ENCODE peak calls at places on chromosomes 2 and 18, in eight cellular contexts. Z is H54; X is stimulated activated CD8-positive, alpha-beta memory T cell treated with anti-CD3 and anti-CD28 coated beads, Interleukin-15, amount 100 ng/mL, for 4 hours; T is Calu3; M is activated effector memory CD4-positive, alpha-beta T cell treated with anti-CD3 and anti-CD28 coated beads, Interleukin-2, amount 50 U/mL, for 16 hours; N is NCI-H524 treated with DMSO at 0.1 percent for 48 hours; U is COR-L47; G is NCI-H774. H is an unnamed sample.

GRCh38 chr2:124983595-124983994 is 958.5 kb downstream of the CNTNAP5 start:
- DNase-seq in X (no peak), Z (peak), M (no peak), U (no peak), G (no peak), T (no peak), N (no peak), H (no peak)

GRCh38 chr2:239762742-239763269 is 262.3 kb downstream of the NDUFA10 start:
- DNase-seq in N (no peak), M (peak), G (no peak), X (no peak), U (no peak), T (no peak), Z (no peak), H (peak)

GRCh38 chr2:223109341-223109740 is 57.4 kb downstream of the KCNE4 start:
- DNase-seq in N (no peak), M (no peak), Z (no peak), X (no peak), T (no peak), U (no peak), G (no peak), H (no peak)

GRCh38 chr18:29184654-29185053 is 1007.7 kb upstream of the CDH2 start:
- DNase-seq in Z (no peak), T (no peak), G (no peak), U (no peak), X (no peak), N (no peak), M (no peak), H (no peak)

GRCh38 chr2:195312662-195313061 is 344.4 kb upstream of the SLC39A10 start:
- DNase-seq in T (no peak), U (no peak), X (no peak), G (no peak), Z (no peak), M (no peak), N (peak), H (no peak)

GRCh38 chr2:238906936-238907716 is 59.2 kb downstream of the TWIST2 start:
- DNase-seq in Z (no peak), N (no peak), M (peak), X (no peak), G (no peak), T (no peak), U (no peak), H (no peak)

GRCh38 chr2:132617989-132618388 is 52.0 kb downstream of the LYPD1 start:
- DNase-seq in T (no peak), X (no peak), N (no peak), M (no peak), U (no peak), Z (no peak), G (no peak), H (no peak)

GRCh38 chr2:24492283-24493272 is 1.5 kb downstream of the NCOA1 start:
- DNase-seq in G (no peak), Z (no peak), X (no peak), M (no peak), N (no peak), U (no peak), T (no peak), H (no peak)

GRCh38 chr2:11777886-11778415 is 31.5 kb downstream of the LPIN1 start:
- DNase-seq in X (no peak), T (no peak), G (no peak), M (peak), N (no peak), U (no peak), Z (no peak), H (no peak)

GRCh38 chr2:42296226-42296625 is 64.8 kb downstream of the COX7A2L start:
- DNase-seq in T (no peak), U (no peak), G (no peak), M (no peak), Z (no peak), N (no peak), X (no peak), H (no peak)

GRCh38 chr2:11004206-11004605 is 92.5 kb downstream of the KCNF1 start:
- DNase-seq in X (no peak), N (no peak), M (no peak), T (no peak), G (no peak), U (no peak), Z (no peak), H (no peak)

GRCh38 chr2:241150660-241151530 is 628 bp downstream of the PPP1R7 start:
- DNase-seq in N (no peak), X (no peak), U (no peak), G (no peak), Z (no peak), T (no peak), M (no peak), H (no peak)

GRCh38 chr2:38466409-38466808 is 89.3 kb upstream of the ATL2 start:
- DNase-seq in U (no peak), M (no peak), T (no peak), N (no peak), G (no peak), X (no peak), Z (no peak), H (no peak)

GRCh38 chr2:20481798-20482405 is 35.0 kb downstream of the RHOB start:
- DNase-seq in N (no peak), M (no peak), G (no peak), X (no peak), Z (no peak), U (no peak), T (no peak), H (no peak)

H was measured in LNCaP clone FGC.